ENCODE peak calls at places on chromosomes 5 and 9, in nine cellular contexts. L is HepG2, K is brain microvascular endothelial cell, V is astrocyte, Y is AG04449, P is transverse colon, U is upper lobe of right lung, C is cardiac muscle cell, Q is skeletal muscle cell. I is an unnamed sample.
A peak's percentile ranks its signal among the peaks of the same experiment; 100 is the strongest.

GRCh38 chr5:159992566-159992965 is 16.4 kb upstream of the TTC1 start:
- DNase-seq in L (no peak), K (no peak), V (no peak), Y (no peak), P (no peak), U (no peak), C (no peak), Q (no peak), I (no peak)

GRCh38 chr9:134592018-134592818 is 49.4 kb upstream of the COL5A1 start:
- DNase-seq in L (peak; percentile 14), K (peak; percentile 87), V (peak; percentile 86), Y (no peak), P (no peak), U (peak; percentile 64), C (peak; percentile 32), Q (peak; percentile 88), I (no peak)

GRCh38 chr9:68685770-68686169 is 19.3 kb upstream of the PIP5K1B start:
- DNase-seq in L (peak; percentile 53), K (no peak), V (no peak), Y (no peak), P (peak; percentile 67), U (no peak), C (peak; percentile 53), Q (no peak), I (no peak)

GRCh38 chr9:7342229-7342628 is 457.3 kb downstream of the DMAC1 start:
- DNase-seq in L (no peak), K (no peak), V (no peak), Y (no peak), P (no peak), U (no peak), C (no peak), Q (no peak), I (no peak)

GRCh38 chr9:119318371-119318770 is 50.9 kb downstream of the BRINP1 start:
- DNase-seq in L (no peak), K (no peak), V (no peak), Y (no peak), P (no peak), U (no peak), C (peak; percentile 10), Q (no peak), I (no peak)

GRCh38 chr5:92552206-92553160 is 1028.5 kb downstream of the NR2F1-AS1 start:
- DNase-seq in L (peak; percentile 57), K (peak; percentile 96), V (peak; percentile 99), Y (peak; percentile 99), P (no peak), U (no peak), C (no peak), Q (peak; percentile 97), I (peak; percentile 38)

GRCh38 chr9:6605202-6605601 is 40.3 kb downstream of the GLDC start:
- DNase-seq in L (no peak), K (no peak), V (no peak), Y (no peak), P (no peak), U (no peak), C (no peak), Q (no peak), I (no peak)

GRCh38 chr9:81609782-81610738 is 79.3 kb downstream of the TLE1 start:
- DNase-seq in L (peak; percentile 94), K (peak; percentile 38), V (peak; percentile 63), Y (no peak), P (no peak), U (no peak), C (peak; percentile 35), Q (no peak), I (no peak)

GRCh38 chr5:7876867-7877266 is 7.9 kb downstream of the MTRR start:
- DNase-seq in L (no peak), K (peak; percentile 65), V (peak; percentile 57), Y (no peak), P (no peak), U (no peak), C (no peak), Q (no peak), I (no peak)

GRCh38 chr5:8857051-8857450 is 688.8 kb downstream of the SEMA5A start:
- DNase-seq in L (no peak), K (no peak), V (no peak), Y (no peak), P (no peak), U (no peak), C (no peak), Q (no peak), I (no peak)

GRCh38 chr5:172245046-172245445 is 38.5 kb downstream of the UBTD2 start:
- DNase-seq in L (no peak), K (no peak), V (no peak), Y (no peak), P (no peak), U (no peak), C (no peak), Q (no peak), I (no peak)

GRCh38 chr5:34529581-34530331 is 126.4 kb upstream of the RAI14 start:
- DNase-seq in L (no peak), K (no peak), V (no peak), Y (no peak), P (no peak), U (no peak), C (no peak), Q (no peak), I (no peak)

GRCh38 chr9:133054966-133055365 is 6.8 kb upstream of the CEL start:
- DNase-seq in L (no peak), K (peak; percentile 67), V (peak; percentile 4), Y (peak; percentile 69), P (no peak), U (no peak), C (peak; percentile 32), Q (peak; percentile 53), I (no peak)

GRCh38 chr5:168712280-168712924 is 133.2 kb upstream of the PANK3 start:
- DNase-seq in L (no peak), K (peak; percentile 95), V (peak; percentile 98), Y (peak; percentile 97), P (no peak), U (no peak), C (no peak), Q (peak; percentile 92), I (peak; percentile 91)

GRCh38 chr5:115583474-115583873 is 18.8 kb downstream of the TICAM2 start:
- DNase-seq in L (no peak), K (peak; percentile 92), V (peak; percentile 97), Y (peak; percentile 77), P (no peak), U (no peak), C (no peak), Q (peak; percentile 89), I (no peak)

GRCh38 chr9:96719538-96720315 is 58.2 kb downstream of the ZNF510 start:
- DNase-seq in L (no peak), K (no peak), V (no peak), Y (no peak), P (peak; percentile 13), U (no peak), C (no peak), Q (no peak), I (peak; percentile 6)

GRCh38 chr5:92694067-92694466 is 887.0 kb downstream of the NR2F1-AS1 start:
- DNase-seq in L (no peak), K (no peak), V (no peak), Y (no peak), P (no peak), U (no peak), C (no peak), Q (no peak), I (no peak)

GRCh38 chr9:131282688-131283422 is 6.5 kb upstream of the FAM78A start:
- DNase-seq in L (no peak), K (no peak), V (peak; percentile 11), Y (no peak), P (no peak), U (no peak), C (peak; percentile 92), Q (no peak), I (no peak)

GRCh38 chr5:149940077-149940574 is 4.5 kb downstream of the PDE6A start:
- DNase-seq in L (no peak), K (no peak), V (no peak), Y (no peak), P (no peak), U (no peak), C (no peak), Q (no peak), I (no peak)
- H3K4me3 ChIP-seq in L (no peak overlapping the region), K (no peak overlapping the region), V (no peak overlapping the region), Y (no peak overlapping the region), P (no peak overlapping the region), U (no peak overlapping the region), C (no peak overlapping the region), Q (no peak overlapping the region), I (no peak overlapping the region)

DNA sequence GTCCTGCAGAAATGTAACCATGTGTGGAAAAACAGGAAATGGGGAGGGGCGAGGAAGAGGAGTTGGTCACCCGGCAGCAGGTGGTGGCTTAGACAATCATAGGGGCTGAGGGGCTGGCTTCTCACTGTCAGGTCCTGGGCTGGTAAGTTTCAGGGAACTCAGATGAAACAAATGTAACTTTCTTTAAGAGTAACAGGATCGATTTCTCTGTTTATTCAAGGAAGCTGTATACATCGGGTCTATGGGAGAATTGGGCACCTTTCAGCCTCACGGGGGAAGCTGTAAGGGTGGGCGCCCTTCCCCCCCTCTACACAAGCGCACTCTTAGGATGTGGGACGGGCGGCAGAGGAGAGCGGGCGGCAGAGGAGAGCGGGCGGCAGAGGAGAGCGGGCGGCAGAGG is 104.3 kb upstream of the SIMC1 start:
- DNase-seq in L (no peak), K (no peak), V (no peak), Y (no peak), P (no peak), U (no peak), C (no peak), Q (no peak), I (no peak)
- H3K4me3 ChIP-seq in L (no peak overlapping the region), K (no peak overlapping the region), V (no peak overlapping the region), Y (no peak overlapping the region), P (no peak overlapping the region), U (no peak overlapping the region), C (no peak overlapping the region), Q (no peak overlapping the region), I (no peak overlapping the region)

GRCh38 chr5:132370241-132370820 is 821 bp downstream of the SLC22A5 start:
- DNase-seq in L (no peak), K (no peak), V (no peak), Y (no peak), P (no peak), U (peak; percentile 41), C (no peak), Q (no peak), I (no peak)

GRCh38 chr5:132372542-132372941 is 3.0 kb downstream of the SLC22A5 start:
- DNase-seq in L (no peak), K (no peak), V (no peak), Y (no peak), P (no peak), U (peak; percentile 1), C (no peak), Q (no peak), I (no peak)

GRCh38 chr5:132369471-132370240 is at the start of gene SLC22A5:
- DNase-seq in L (peak; percentile 62), K (no peak), V (peak; percentile 16), Y (no peak), P (peak; percentile 88), U (peak; percentile 92), C (peak; percentile 78), Q (no peak), I (no peak)

GRCh38 chr5:132372122-132372521 is 2.6 kb downstream of the SLC22A5 start:
- DNase-seq in L (no peak), K (no peak), V (no peak), Y (no peak), P (no peak), U (peak; percentile 51), C (no peak), Q (no peak), I (no peak)

GRCh38 chr5:132371603-132371994 is 2.1 kb downstream of the SLC22A5 start:
- DNase-seq in L (no peak), K (no peak), V (no peak), Y (no peak), P (no peak), U (peak; percentile 37), C (no peak), Q (no peak), I (no peak)
- H3K4me3 ChIP-seq in L (peak overlapping the region; percentile 25), K (no peak overlapping the region), V (no peak overlapping the region), Y (no peak overlapping the region), P (no peak overlapping the region), U (no peak overlapping the region), C (no peak overlapping the region), Q (no peak overlapping the region), I (no peak overlapping the region)

GRCh38 chr5:67095346-67095871 is 101.2 kb downstream of the CD180 start:
- DNase-seq in L (peak; percentile 93), K (peak; percentile 25), V (peak; percentile 23), Y (no peak), P (peak; percentile 72), U (peak; percentile 64), C (no peak), Q (peak; percentile 36), I (no peak)
- H3K4me3 ChIP-seq in L (peak overlapping the region; percentile 60), K (no peak overlapping the region), V (no peak overlapping the region), Y (no peak overlapping the region), P (no peak overlapping the region), U (peak overlapping the region; percentile 1), C (no peak overlapping the region), Q (no peak overlapping the region), I (no peak overlapping the region)